ENCODE peak calls at places on chromosome 5, in nine cellular contexts. B, I, E, T, X, Z, W, R and J are unnamed samples.

GRCh38 chr5:66967102-66967501 is 229.5 kb downstream of the CD180 start:
- DNase-seq in T (no peak), W (no peak), E (no peak), R (no peak), Z (no peak), X (no peak), I (no peak), B (peak), J (no peak)

GRCh38 chr5:96146675-96147074 is 185.0 kb upstream of the ELL2 start:
- DNase-seq in T (peak), X (no peak), E (no peak), I (no peak), W (no peak), B (peak), R (no peak), Z (no peak), J (peak)

GRCh38 chr5:77033338-77033737 is 3.1 kb downstream of the AGGF1 start:
- DNase-seq in R (no peak), E (no peak), B (no peak), Z (no peak), I (no peak), T (no peak), W (no peak), X (no peak), J (no peak)

GRCh38 chr5:73901455-73901854 is 275.5 kb downstream of the ARHGEF28 start:
- DNase-seq in T (no peak), Z (no peak), X (no peak), W (peak), E (no peak), R (no peak), I (no peak), B (no peak), J (no peak)

GRCh38 chr5:1106385-1107166 is 5.3 kb downstream of the SLC12A7 start:
- DNase-seq in Z (no peak), X (no peak), T (no peak), B (no peak), I (no peak), E (no peak), R (no peak), W (no peak), J (no peak)

GRCh38 chr5:94024625-94025024 is 283.2 kb upstream of the POU5F2 start:
- DNase-seq in T (no peak), B (no peak), W (no peak), I (no peak), E (no peak), Z (no peak), X (no peak), R (no peak), J (no peak)

GRCh38 chr5:6163913-6164312 is 214.4 kb downstream of the MED10 start:
- DNase-seq in Z (no peak), B (no peak), E (no peak), R (no peak), I (no peak), T (no peak), X (no peak), W (no peak), J (no peak)

GRCh38 chr5:54309237-54309636 is 1.1 kb downstream of the ARL15 start:
- DNase-seq in X (no peak), R (no peak), E (no peak), T (no peak), Z (no peak), I (no peak), W (peak), B (peak), J (no peak)

GRCh38 chr5:150781706-150782614 is 3.4 kb downstream of the SMIM3 start:
- DNase-seq in I (no peak), B (peak), R (peak), X (peak), Z (no peak), T (peak), E (peak), W (peak), J (no peak)

GRCh38 chr5:131375351-131375750 is 111.5 kb downstream of the CDC42SE2 start:
- DNase-seq in T (no peak), B (no peak), I (peak), R (no peak), X (no peak), E (no peak), W (no peak), Z (no peak), J (no peak)

GRCh38 chr5:92329759-92330158 is 946.6 kb upstream of the ARRDC3 start:
- DNase-seq in X (no peak), Z (no peak), R (no peak), E (no peak), B (no peak), W (no peak), I (no peak), T (no peak), J (no peak)

GRCh38 chr5:138659561-138659960 is 84.4 kb upstream of the HSPA9 start:
- DNase-seq in Z (no peak), B (no peak), T (no peak), I (no peak), W (no peak), X (no peak), E (no peak), R (no peak), J (no peak)